ENCODE peak calls at places on chromosomes 16 and 17, in nine cellular contexts. W is Caco-2; C is NCI-H460; P is T-helper 2 cell; U is GM03348; K is stimulated activated CD8-positive, alpha-beta memory T cell treated with anti-CD3 and anti-CD28 coated beads, Interleukin-7, amount 100 ng/mL, for 4 hours; G is T-helper 1 cell; I is GM20000; M is islet precursor cell. Q is an unnamed sample.

GRCh38 chr17:39854909-39855308 is 9.2 kb downstream of the IKZF3 start:
- DNase-seq in W (no peak), C (no peak), P (no peak), U (no peak), K (no peak), G (no peak), I (no peak), M (no peak), Q (no peak)

GRCh38 chr17:731943-732787 is at the start of gene TLCD3A:
- DNase-seq in W (peak), C (peak), P (peak), U (peak), K (no peak), G (peak), I (peak), M (peak), Q (peak)

GRCh38 chr16:84141143-84141670 is 3.8 kb downstream of the HSDL1 start:
- DNase-seq in W (peak), C (no peak), P (no peak), U (no peak), K (no peak), G (no peak), I (no peak), M (no peak), Q (no peak)

GRCh38 chr17:64470676-64471075 is 21.8 kb downstream of the MILR1 start:
- DNase-seq in W (no peak), C (no peak), P (no peak), U (no peak), K (no peak), G (no peak), I (no peak), M (peak), Q (no peak)

GRCh38 chr17:6435968-6436367 is 1.0 kb upstream of the AIPL1 start:
- DNase-seq in W (peak), C (peak), P (peak), U (peak), K (no peak), G (peak), I (peak), M (peak), Q (peak)

GRCh38 chr16:19443659-19444058 is 26.0 kb downstream of the TMC5 start:
- DNase-seq in W (no peak), C (no peak), P (no peak), U (no peak), K (no peak), G (no peak), I (no peak), M (no peak), Q (no peak)

GRCh38 chr16:55470533-55471371 is 8.2 kb upstream of the MMP2 start:
- DNase-seq in W (no peak), C (no peak), P (no peak), U (peak), K (no peak), G (no peak), I (no peak), M (peak), Q (no peak)

GRCh38 chr16:16015849-16016248 is 66.4 kb downstream of the ABCC1 start:
- DNase-seq in W (no peak), C (no peak), P (no peak), U (no peak), K (no peak), G (no peak), I (no peak), M (no peak), Q (no peak)

GRCh38 chr17:67637901-67638641 is 79.7 kb upstream of the NOL11 start:
- DNase-seq in W (no peak), C (no peak), P (no peak), U (no peak), K (no peak), G (no peak), I (no peak), M (no peak), Q (no peak)

GRCh38 chr17:19470529-19471261 is 59.7 kb downstream of the RNF112 start:
- DNase-seq in W (no peak), C (no peak), P (no peak), U (peak), K (no peak), G (no peak), I (no peak), M (no peak), Q (no peak)

GRCh38 chr16:87363771-87364476 is 19.7 kb downstream of the FBXO31 start:
- DNase-seq in W (no peak), C (no peak), P (no peak), U (no peak), K (no peak), G (no peak), I (no peak), M (no peak), Q (no peak)

GRCh38 chr16:86651823-86652222 is 73.5 kb downstream of the FOXL1 start:
- DNase-seq in W (no peak), C (no peak), P (no peak), U (no peak), K (no peak), G (no peak), I (no peak), M (no peak), Q (no peak)

GRCh38 chr16:13936596-13937081 is 16.7 kb downstream of the ERCC4 start:
- DNase-seq in W (no peak), C (peak), P (no peak), U (peak), K (no peak), G (no peak), I (no peak), M (no peak), Q (no peak)

GRCh38 chr16:31493506-31494125 is 10.7 kb downstream of the SLC5A2 start:
- DNase-seq in W (no peak), C (no peak), P (no peak), U (no peak), K (no peak), G (no peak), I (no peak), M (no peak), Q (no peak)

GRCh38 chr16:47699090-47699489 is 238.0 kb downstream of the PHKB start:
- DNase-seq in W (no peak), C (no peak), P (no peak), U (no peak), K (no peak), G (no peak), I (no peak), M (no peak), Q (no peak)

GRCh38 chr17:40317345-40317873 is 8.4 kb downstream of the RARA start:
- DNase-seq in W (peak), C (peak), P (no peak), U (peak), K (no peak), G (peak), I (peak), M (peak), Q (no peak)

GRCh38 chr16:50548659-50549560 is 714 bp downstream of the NKD1 start:
- DNase-seq in W (no peak), C (no peak), P (peak), U (no peak), K (no peak), G (peak), I (no peak), M (no peak), Q (peak)

GRCh38 chr16:50881331-50881830 is 139.5 kb downstream of the CYLD start:
- DNase-seq in W (no peak), C (no peak), P (no peak), U (no peak), K (no peak), G (no peak), I (no peak), M (peak), Q (no peak)

GRCh38 chr16:19688396-19689024 is 29.5 kb downstream of the KNOP1 start:
- DNase-seq in W (no peak), C (no peak), P (no peak), U (no peak), K (no peak), G (no peak), I (no peak), M (no peak), Q (no peak)

GRCh38 chr16:80171746-80172145 is 369.0 kb upstream of the DYNLRB2 start:
- DNase-seq in W (no peak), C (no peak), P (no peak), U (no peak), K (no peak), G (no peak), I (no peak), M (no peak), Q (no peak)

GRCh38 chr17:10001296-10001904 is 96.3 kb upstream of the RCVRN start:
- DNase-seq in W (no peak), C (no peak), P (no peak), U (peak), K (no peak), G (no peak), I (no peak), M (no peak), Q (no peak)

GRCh38 chr17:1005361-1005946 is 8.5 kb downstream of the TIMM22 start:
- DNase-seq in W (peak), C (no peak), P (no peak), U (peak), K (no peak), G (no peak), I (no peak), M (no peak), Q (no peak)

GRCh38 chr17:57068222-57068658 is 16.8 kb upstream of the AKAP1 start:
- DNase-seq in W (no peak), C (no peak), P (no peak), U (no peak), K (no peak), G (no peak), I (no peak), M (peak), Q (no peak)

GRCh38 chr17:65474658-65475057 is 86.8 kb downstream of the AXIN2 start:
- DNase-seq in W (no peak), C (no peak), P (no peak), U (no peak), K (no peak), G (no peak), I (no peak), M (no peak), Q (no peak)

GRCh38 chr17:82505296-82505695 is 14.2 kb upstream of the FOXK2 start:
- DNase-seq in W (no peak), C (no peak), P (no peak), U (no peak), K (no peak), G (no peak), I (no peak), M (no peak), Q (no peak)

GRCh38 chr17:57331423-57331822 is 75.1 kb downstream of the MSI2 start:
- DNase-seq in W (no peak), C (no peak), P (no peak), U (no peak), K (no peak), G (no peak), I (no peak), M (no peak), Q (no peak)

GRCh38 chr16:50411034-50411433 is 42.2 kb upstream of the BRD7 start:
- DNase-seq in W (no peak), C (no peak), P (no peak), U (no peak), K (no peak), G (no peak), I (no peak), M (no peak), Q (no peak)

GRCh38 chr16:6573577-6573976 is 759.1 kb upstream of the RBFOX1 start:
- DNase-seq in W (peak), C (no peak), P (no peak), U (no peak), K (no peak), G (no peak), I (no peak), M (peak), Q (no peak)

GRCh38 chr17:55295411-55296170 is 30.8 kb downstream of the HLF start:
- DNase-seq in W (peak), C (peak), P (peak), U (peak), K (peak), G (peak), I (peak), M (peak), Q (peak)

GRCh38 chr16:85419503-85420408 is 193.4 kb upstream of the GSE1 start:
- DNase-seq in W (peak), C (no peak), P (no peak), U (no peak), K (no peak), G (no peak), I (no peak), M (no peak), Q (no peak)

GRCh38 chr17:71098071-71098470 is 928.7 kb downstream of the KCNJ2 start:
- DNase-seq in W (no peak), C (no peak), P (no peak), U (no peak), K (no peak), G (no peak), I (no peak), M (no peak), Q (no peak)

GRCh38 chr17:79114455-79115301 is 40.1 kb downstream of the ENGASE start:
- DNase-seq in W (no peak), C (no peak), P (no peak), U (no peak), K (no peak), G (no peak), I (no peak), M (peak), Q (no peak)

GRCh38 chr17:19979917-19980770 is 2.5 kb upstream of the AKAP10 start:
- DNase-seq in W (no peak), C (no peak), P (no peak), U (no peak), K (no peak), G (no peak), I (no peak), M (peak), Q (no peak)

GRCh38 chr17:50279181-50279526 is 4.9 kb downstream of the TMEM92 start:
- DNase-seq in W (no peak), C (no peak), P (no peak), U (peak), K (no peak), G (no peak), I (no peak), M (no peak), Q (no peak)

GRCh38 chr16:67883872-67884261 is 818 bp upstream of the NRN1L start:
- DNase-seq in W (peak), C (peak), P (peak), U (peak), K (peak), G (peak), I (peak), M (peak), Q (peak)